ENCODE peak calls at places on chromosomes 5 and 9, in six cellular contexts. R is heart left ventricle; Z is activated naive CD4-positive, alpha-beta T cell treated with anti-CD3 and anti-CD28 coated beads, Interleukin-2, amount 50 U/mL, for 72 hours; X is cardiac muscle cell; I is bronchial epithelial cell; L is retina. M is an unnamed sample.

GRCh38 chr5:58235279-58235678 is 224.6 kb downstream of the PLK2 start:
- DNase-seq in R (no peak), Z (no peak), X (peak), I (peak), L (no peak), M (no peak)

GRCh38 chr5:58868931-58869330 is 286.1 kb downstream of the RAB3C start:
- DNase-seq in R (no peak), Z (no peak), X (no peak), I (peak), L (no peak), M (no peak)

GRCh38 chr5:157431544-157432200 is 28.3 kb upstream of the NIPAL4 start:
- DNase-seq in R (no peak), Z (no peak), X (peak), I (peak), L (peak), M (no peak)

GRCh38 chr9:76366275-76366674 is 28.0 kb downstream of the RFK start:
- DNase-seq in R (no peak), Z (no peak), X (no peak), I (no peak), L (no peak), M (no peak)

GRCh38 chr5:178421699-178422399 is 168.3 kb downstream of the COL23A1 start:
- DNase-seq in R (no peak), Z (peak), X (no peak), I (no peak), L (no peak), M (no peak)

GRCh38 chr5:159316519-159317383 is 13.5 kb downstream of the IL12B start:
- DNase-seq in R (no peak), Z (no peak), X (peak), I (peak), L (no peak), M (no peak)

GRCh38 chr5:174533127-174533453 is 191.3 kb upstream of the MSX2 start:
- DNase-seq in R (no peak), Z (no peak), X (no peak), I (peak), L (no peak), M (no peak)

GRCh38 chr9:12614488-12614887 is 78.7 kb upstream of the TYRP1 start:
- DNase-seq in R (no peak), Z (no peak), X (no peak), I (no peak), L (no peak), M (no peak)

GRCh38 chr5:120413706-120414105 is 50.4 kb upstream of the PRR16 start:
- DNase-seq in R (no peak), Z (no peak), X (peak), I (no peak), L (no peak), M (no peak)

GRCh38 chr5:2534251-2534650 is 217.2 kb downstream of the IRX2 start:
- DNase-seq in R (no peak), Z (no peak), X (no peak), I (no peak), L (no peak), M (no peak)

GRCh38 chr5:151662805-151663204 is 23.9 kb downstream of the SPARC start:
- DNase-seq in R (no peak), Z (no peak), X (no peak), I (no peak), L (no peak), M (no peak)

GRCh38 chr5:14685757-14686156 is 21.2 kb downstream of the OTULIN start:
- DNase-seq in R (no peak), Z (no peak), X (peak), I (peak), L (peak), M (no peak)

GRCh38 chr9:129887210-129888084 is 52.2 kb downstream of the USP20 start:
- DNase-seq in R (peak), Z (peak), X (peak), I (no peak), L (no peak), M (no peak)

GRCh38 chr5:137022043-137022442 is 477.1 kb downstream of the SPOCK1 start:
- DNase-seq in R (peak), Z (no peak), X (peak), I (no peak), L (no peak), M (no peak)

GRCh38 chr5:38751103-38751502 is 94.7 kb upstream of the OSMR start:
- DNase-seq in R (no peak), Z (no peak), X (peak), I (no peak), L (no peak), M (no peak)

M was measured in anterior cingulate cortex.